ENCODE peak calls at places on chromosome 20, in four cellular contexts. X, J, Z and S are unnamed samples. For H3K4me1, the result is how much of the 10 kb centered on the place peaks cover.

GRCh38 chr20:38680492-38681118 is 43.7 kb upstream of the SLC32A1 start:
- DNase-seq in J (peak), X (no peak), Z (peak), S (peak)

GRCh38 chr20:57382516-57382915 is 8.7 kb upstream of the RBM38 start:
- DNase-seq in Z (no peak), X (no peak), J (no peak), S (no peak)

GRCh38 chr20:36543187-36544133 is 2.1 kb downstream of the MYL9 start:
- DNase-seq in J (no peak), X (no peak), Z (no peak), S (no peak)

GRCh38 chr20:49843770-49844169 is 31.1 kb downstream of the SLC9A8 start:
- DNase-seq in J (no peak), X (no peak), Z (no peak), S (no peak)

GRCh38 chr20:50607850-50608749 is 83.2 kb downstream of the RIPOR3 start:
- DNase-seq in X (no peak), J (no peak), Z (no peak), S (no peak)

GRCh38 chr20:50575869-50576720 is 65.9 kb downstream of the PTPN1 start:
- DNase-seq in X (peak), Z (peak), J (peak), S (peak)

GRCh38 chr20:57399587-57400261 is 8.5 kb downstream of the RBM38 start:
- DNase-seq in J (no peak), Z (no peak), X (no peak), S (peak)

GRCh38 chr20:38217791-38218565 is 42.6 kb downstream of the KIAA1755 start:
- DNase-seq in X (peak), Z (no peak), J (no peak), S (no peak)

GRCh38 chr20:63969851-63970713 is at the start of gene ZNF512B:
- DNase-seq in Z (peak), J (no peak), X (peak), S (peak)

GRCh38 chr20:58453391-58453790 is 61.8 kb downstream of the APCDD1L start:
- DNase-seq in Z (no peak), X (no peak), J (no peak), S (no peak)

GRCh38 chr20:57872816-57873409 is 163.1 kb upstream of the PMEPA1 start:
- DNase-seq in Z (no peak), J (no peak), X (no peak), S (no peak)

GRCh38 chr20:39412091-39412490 is 449.9 kb downstream of the DHX35 start:
- DNase-seq in Z (no peak), J (no peak), X (no peak), S (no peak)

GRCh38 chr20:56783826-56784225 is 154.7 kb downstream of the TFAP2C start:
- DNase-seq in Z (no peak), J (no peak), X (no peak), S (no peak)

GRCh38 chr20:2816583-2817340 is 598 bp downstream of the TMEM239 start:
- DNase-seq in X (no peak), Z (peak), J (no peak), S (no peak)

GRCh38 chr20:52251137-52251700 is 59.6 kb upstream of the ZFP64 start:
- DNase-seq in X (no peak), J (no peak), Z (peak), S (no peak)

GRCh38 chr20:24529032-24529431 is 59.6 kb downstream of the SYNDIG1 start:
- DNase-seq in X (no peak), J (no peak), Z (no peak), S (no peak)

GRCh38 chr20:44603327-44603726 is 20.9 kb downstream of the PKIG start:
- DNase-seq in Z (peak), J (no peak), X (no peak), S (no peak)

DNA sequence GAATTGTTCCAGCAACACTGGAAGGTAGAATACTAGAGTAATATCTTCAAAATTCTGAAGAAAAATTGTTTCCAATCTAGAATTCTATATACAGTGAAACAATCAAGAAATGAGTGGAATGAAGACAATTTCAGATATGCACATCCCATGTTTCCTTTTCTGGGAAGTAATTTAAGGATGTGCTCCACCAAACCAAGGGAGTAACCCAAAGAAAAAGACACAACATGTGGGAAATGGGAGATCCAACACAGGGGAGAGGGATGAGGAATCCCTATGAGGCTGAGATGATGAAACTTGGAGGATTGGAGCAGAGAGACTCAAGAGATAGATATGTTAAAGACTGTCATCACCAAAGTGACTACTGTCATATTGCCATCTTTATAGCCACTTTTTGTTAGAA is 9.8 kb upstream of the RNF24 start:
- DNase-seq in X (no peak), J (no peak), Z (no peak), S (no peak)
- H3K4me1 ChIP-seq in X (under half), J (under half), Z (under half), S (under half)

DNA sequence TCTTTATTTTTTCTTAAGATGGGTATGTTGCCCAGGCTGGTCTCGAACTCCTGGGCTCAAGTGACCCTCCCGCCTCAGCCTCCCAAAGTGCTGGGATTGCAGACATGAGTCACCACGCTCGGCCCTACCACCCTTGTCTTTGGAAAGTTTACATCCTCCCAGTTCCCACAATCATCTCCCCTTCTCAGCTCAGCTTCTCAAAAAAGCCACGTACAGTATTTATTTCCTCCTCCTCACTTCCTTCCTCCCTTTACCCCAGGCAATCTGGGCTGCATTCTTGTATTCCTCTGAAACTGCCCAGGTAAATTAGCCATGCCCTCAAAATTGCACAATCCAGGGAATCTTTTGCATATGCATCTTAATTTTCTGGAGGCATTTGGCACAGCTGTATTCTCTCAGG is 7.4 kb upstream of the SLC23A2 start:
- DNase-seq in X (no peak), J (no peak), Z (no peak), S (no peak)
- H3K4me2 ChIP-seq in X (no peak), J (no peak), Z (no peak), S (no peak)

GRCh38 chr20:31716818-31717477 is 5.7 kb downstream of the BCL2L1 start:
- DNase-seq in Z (peak), X (no peak), J (no peak), S (no peak)
- H3K4me1 ChIP-seq in Z (half or more), X (half or more), J (under half), S (half or more)

GRCh38 chr20:42986143-42986773 is 203.4 kb downstream of the PTPRT start:
- DNase-seq in J (no peak), X (no peak), Z (no peak), S (no peak)
- H3K4me2 ChIP-seq in J (no peak), X (no peak), Z (no peak), S (no peak)

GRCh38 chr20:32438331-32438858 is 80.3 kb downstream of the ASXL1 start:
- DNase-seq in X (no peak), J (no peak), Z (no peak), S (no peak)
- H3K4me1 ChIP-seq in X (under half), J (under half), Z (under half), S (under half)

GRCh38 chr20:46349742-46350056 is 41.4 kb upstream of the CDH22 start:
- DNase-seq in J (no peak), Z (no peak), X (no peak), S (peak)
- H3K4me2 ChIP-seq in J (no peak), Z (no peak), X (no peak), S (peak)

GRCh38 chr20:19223640-19224039 is 11.2 kb downstream of the SLC24A3 start:
- DNase-seq in Z (no peak), X (no peak), J (no peak), S (no peak)
- H3K4me1 ChIP-seq in Z (under half), X (under half), J (under half), S (under half)

DNA sequence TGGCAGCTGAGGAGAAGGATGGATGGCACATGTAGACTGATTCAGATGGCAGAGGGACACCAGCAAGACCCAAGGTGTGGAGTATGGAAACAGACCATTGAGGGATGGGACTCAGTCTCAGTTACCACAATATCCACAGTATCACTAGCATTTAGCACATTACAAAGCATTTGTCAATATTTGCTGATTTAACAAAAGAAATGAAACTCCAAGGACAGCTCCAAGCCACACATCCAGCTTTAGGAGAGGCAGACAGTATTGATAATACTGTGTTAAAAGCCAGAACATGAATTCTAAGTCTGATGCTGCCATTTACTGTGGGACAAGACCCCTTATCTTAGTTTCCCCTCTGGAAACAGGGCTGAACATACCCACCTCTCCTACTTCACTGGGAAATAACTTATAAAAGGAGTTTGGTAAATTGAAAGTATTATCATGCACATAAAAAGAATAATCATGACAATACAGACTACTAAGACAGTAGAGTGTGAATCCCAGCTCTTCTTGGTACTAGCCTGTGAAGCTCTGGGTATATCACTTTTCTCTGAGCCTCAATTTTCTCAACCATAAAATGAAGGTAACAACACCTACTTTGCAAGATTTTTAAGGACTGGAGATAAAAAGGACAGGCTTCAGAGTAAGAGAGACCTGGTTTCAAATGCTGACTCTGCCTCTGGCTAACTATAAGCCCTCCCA is 11.1 kb downstream of the BCL2L1 start:
- DNase-seq in J (no peak), Z (no peak), X (no peak), S (no peak)
- H3K4me2 ChIP-seq in J (no peak), Z (peak), X (peak), S (peak)